ENCODE peak calls at places on chromosomes 13 and 19, in four cellular contexts. N is head of caudate nucleus; O is kidney glomerular epithelial cell; W is CD8-positive, alpha-beta memory T cell. J is an unnamed sample.

GRCh38 chr19:4473708-4474503 is 1.8 kb downstream of the HDGFL2 start:
- DNase-seq in N (no peak), W (no peak), O (no peak), J (no peak)

GRCh38 chr13:111597041-111598017 is 276.9 kb downstream of the TEX29 start:
- DNase-seq in O (no peak), N (no peak), W (no peak), J (no peak)

GRCh38 chr13:95267662-95268369 is 33.4 kb downstream of the ABCC4 start:
- DNase-seq in N (no peak), O (peak), W (no peak), J (peak)

GRCh38 chr19:13053761-13054604 is 48.7 kb downstream of the LYL1 start:
- DNase-seq in N (no peak), W (no peak), O (peak), J (no peak)

GRCh38 chr13:40215747-40216146 is 450.7 kb downstream of the FOXO1 start:
- DNase-seq in O (no peak), N (no peak), W (no peak), J (no peak)

GRCh38 chr19:956747-957451 is 27.2 kb upstream of the WDR18 start:
- DNase-seq in W (no peak), N (no peak), O (no peak), J (no peak)

GRCh38 chr13:95784891-95785290 is 108.0 kb downstream of the DNAJC3 start:
- DNase-seq in O (no peak), N (no peak), W (no peak), J (no peak)

GRCh38 chr19:1591421-1592022 is 1.1 kb downstream of the MBD3 start:
- DNase-seq in W (no peak), O (no peak), N (no peak), J (no peak)

GRCh38 chr13:51614350-51614786 is 30.1 kb downstream of the WDFY2 start:
- DNase-seq in N (peak), W (peak), O (no peak), J (peak)

GRCh38 chr13:110644892-110645521 is 29.7 kb downstream of the NAXD start:
- DNase-seq in O (peak), N (peak), W (peak), J (peak)

GRCh38 chr13:49569993-49570689 is 15.2 kb downstream of the RCBTB1 start:
- DNase-seq in W (no peak), N (no peak), O (no peak), J (no peak)

J was measured in NCI-H524 treated with DMSO at 0.1 percent for 48 hours.